ENCODE peak calls at places on chromosome 12, in four cellular contexts. H is GM23338, F is HCT116, O is heart left ventricle. A is an unnamed sample.

GRCh38 chr12:89040146-89040964 is 311.9 kb downstream of the DUSP6 start:
- DNase-seq in H (peak; percentile 27), F (no peak), O (peak; percentile 28), A (peak; percentile 43)

GRCh38 chr12:58530421-58531067 is 389.8 kb downstream of the LRIG3 start:
- DNase-seq in F (no peak), O (no peak), H (no peak), A (no peak)

GRCh38 chr12:116343331-116343884 is 65.9 kb upstream of the MED13L start:
- DNase-seq in H (no peak), O (no peak), F (no peak), A (no peak)

GRCh38 chr12:6104027-6104426 is 20.4 kb downstream of the VWF start:
- DNase-seq in F (no peak), H (no peak), O (no peak), A (no peak)

GRCh38 chr12:123143753-123144461 is 7.0 kb downstream of the PITPNM2 start:
- DNase-seq in O (no peak), F (no peak), H (no peak), A (no peak)

GRCh38 chr12:116540617-116541152 is 18.5 kb upstream of the MAP1LC3B2 start:
- DNase-seq in F (no peak), H (no peak), O (no peak), A (peak; percentile 52)

GRCh38 chr12:54384591-54385041 is at the start of gene ZNF385A:
- DNase-seq in F (no peak), H (no peak), O (peak; percentile 56), A (no peak)

GRCh38 chr12:1937481-1938224 is 19.2 kb upstream of the CACNA2D4 start:
- DNase-seq in O (no peak), H (no peak), F (no peak), A (no peak)

GRCh38 chr12:31634620-31635019 is 24.9 kb upstream of the ETFBKMT start:
- DNase-seq in O (no peak), H (no peak), F (no peak), A (no peak)

GRCh38 chr12:51401486-51401885 is 10.3 kb upstream of the GALNT6 start:
- DNase-seq in O (no peak), H (no peak), F (no peak), A (no peak)

GRCh38 chr12:124481257-124481750 is 86.1 kb downstream of the NCOR2 start:
- DNase-seq in H (no peak), O (peak; percentile 29), F (no peak), A (no peak)

GRCh38 chr12:4153343-4153892 is 120.1 kb upstream of the CCND2 start:
- DNase-seq in F (no peak), H (no peak), O (no peak), A (no peak)

GRCh38 chr12:71865166-71865713 is 25.7 kb downstream of the TBC1D15 start:
- DNase-seq in F (no peak), H (no peak), O (no peak), A (no peak)

GRCh38 chr12:30457621-30458289 is 237.9 kb downstream of the IPO8 start:
- DNase-seq in F (peak; percentile 75), H (peak; percentile 72), O (no peak), A (peak; percentile 93)

GRCh38 chr12:51210690-51211395 is 7.0 kb downstream of the POU6F1 start:
- DNase-seq in H (no peak), F (no peak), O (no peak), A (no peak)

GRCh38 chr12:123150804-123151678 is at the start of gene PITPNM2:
- DNase-seq in F (no peak), H (peak; percentile 78), O (peak; percentile 81), A (peak; percentile 76)

GRCh38 chr12:89348894-89349669 is 3.2 kb downstream of the DUSP6 start:
- DNase-seq in O (no peak), F (no peak), H (no peak), A (no peak)

GRCh38 chr12:28578833-28579252 is 388.6 kb downstream of the CCDC91 start:
- DNase-seq in H (no peak), O (no peak), F (no peak), A (no peak)

GRCh38 chr12:92085040-92085439 is 60.6 kb downstream of the BTG1 start:
- DNase-seq in F (no peak), O (no peak), H (no peak), A (no peak)

GRCh38 chr12:94714378-94714777 is 64.0 kb upstream of the TMCC3 start:
- DNase-seq in O (no peak), H (no peak), F (no peak), A (no peak)

DNA sequence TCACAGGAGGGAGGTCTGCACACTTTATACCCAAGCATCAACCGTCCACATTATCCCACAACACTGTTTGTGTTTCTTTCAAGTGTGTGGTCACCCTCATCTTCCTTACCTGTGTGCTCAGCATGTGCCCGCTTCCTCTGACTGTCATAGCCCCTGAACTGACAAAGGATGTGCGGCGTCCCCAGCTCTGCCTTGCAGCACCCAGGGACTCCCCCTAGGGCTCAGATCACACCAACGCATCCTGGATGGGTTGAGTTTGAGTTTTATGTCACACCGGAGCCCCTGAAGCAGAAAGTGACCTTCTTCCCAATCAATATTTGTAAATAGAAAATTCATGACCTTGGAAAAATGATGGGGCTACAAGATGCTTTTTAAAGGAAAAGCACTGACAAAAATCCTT is 770.7 kb upstream of the TMEM132C start:
- DNase-seq in H (peak; percentile 43), O (no peak), F (no peak), A (no peak)
- TF ChIP-seq CTCF in H (peak; percentile 44), O (no peak), F (no peak), A (no peak)

DNA sequence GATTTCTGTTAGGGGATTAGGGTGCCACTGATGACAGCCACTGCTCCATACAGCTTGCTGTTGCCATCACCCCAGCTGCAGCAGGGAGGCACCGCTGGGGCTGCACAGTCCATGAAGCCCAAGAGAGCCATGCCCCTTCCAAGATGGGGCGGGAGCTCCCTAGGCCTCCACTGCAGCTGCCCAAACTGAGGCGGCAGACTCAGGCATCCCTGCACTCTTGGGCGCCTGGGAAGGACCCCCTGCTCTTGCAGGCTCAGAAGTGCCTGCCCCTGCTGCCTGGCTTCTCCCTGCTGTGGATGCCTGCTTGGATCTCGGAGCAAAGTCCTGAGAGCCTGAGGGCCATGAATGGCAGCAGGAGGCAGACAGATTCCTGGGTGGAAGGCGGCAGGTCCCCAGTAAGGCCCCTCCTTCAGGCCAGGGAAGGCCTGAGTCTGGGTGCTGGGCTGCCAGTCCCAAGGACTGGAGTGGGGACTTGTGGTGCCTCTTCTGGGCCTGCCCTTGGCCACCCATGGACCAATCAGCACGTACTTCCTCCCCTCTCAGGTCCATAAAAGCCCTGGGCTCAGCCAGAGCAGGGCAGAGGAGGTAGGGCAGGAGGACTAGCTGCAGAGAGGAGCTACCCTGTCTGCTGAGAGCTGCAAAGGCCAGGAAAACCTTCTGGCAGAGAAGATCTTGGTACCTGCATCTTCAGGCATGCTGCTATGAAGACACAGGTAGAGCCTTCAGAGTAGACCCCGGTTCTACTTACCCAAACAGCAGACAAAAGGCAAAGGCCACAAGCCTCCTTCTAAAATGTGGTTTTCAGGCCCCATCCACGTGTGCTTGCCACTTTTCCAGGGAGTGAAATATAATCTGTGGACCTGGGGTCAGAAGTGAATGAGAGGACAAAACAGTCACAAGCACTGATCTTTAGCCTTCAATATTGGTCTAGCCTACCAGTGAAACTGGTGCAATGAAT is 30.0 kb upstream of the STK38L start:
- DNase-seq in F (no peak), H (no peak), O (no peak), A (no peak)
- H3K4me1 ChIP-seq in F (no peaks in the 10 kb centered on the region), H (no peaks in the 10 kb centered on the region), O (no peaks in the 10 kb centered on the region), A (no peaks in the 10 kb centered on the region)

GRCh38 chr12:132807295-132808222 is 21.1 kb downstream of the GOLGA3 start:
- DNase-seq in F (no peak), O (no peak), H (peak; percentile 33), A (no peak)

GRCh38 chr12:132812631-132813305 is 15.9 kb downstream of the GOLGA3 start:
- DNase-seq in O (no peak), H (no peak), F (no peak), A (no peak)

GRCh38 chr12:132818562-132818961 is 10.1 kb downstream of the GOLGA3 start:
- DNase-seq in O (no peak), F (no peak), H (no peak), A (no peak)

GRCh38 chr12:132814232-132814631 is 14.4 kb downstream of the GOLGA3 start:
- DNase-seq in H (no peak), O (no peak), F (no peak), A (no peak)

GRCh38 chr12:132813443-132813842 is 15.2 kb downstream of the GOLGA3 start:
- DNase-seq in O (no peak), F (no peak), H (no peak), A (no peak)
- H3K36me3 ChIP-seq in O (peaks cover 81% of the 10 kb centered on the region), F (peaks cover 24% of the 10 kb centered on the region), H (peaks cover 24% of the 10 kb centered on the region), A (peaks cover 49% of the 10 kb centered on the region)

GRCh38 chr12:95955549-95956159 is 12.5 kb downstream of the AMDHD1 start:
- DNase-seq in H (peak; percentile 23), O (no peak), F (no peak), A (no peak)

GRCh38 chr12:95956557-95957145 is 13.5 kb downstream of the AMDHD1 start:
- DNase-seq in H (peak; percentile 29), F (no peak), O (no peak), A (no peak)

GRCh38 chr12:95960241-95960640 is 17.1 kb downstream of the AMDHD1 start:
- DNase-seq in O (no peak), H (no peak), F (no peak), A (no peak)

GRCh38 chr12:95963104-95963503 is 20.0 kb downstream of the AMDHD1 start:
- DNase-seq in F (peak; percentile 18), O (no peak), H (peak; percentile 38), A (peak; percentile 9)

DNA sequence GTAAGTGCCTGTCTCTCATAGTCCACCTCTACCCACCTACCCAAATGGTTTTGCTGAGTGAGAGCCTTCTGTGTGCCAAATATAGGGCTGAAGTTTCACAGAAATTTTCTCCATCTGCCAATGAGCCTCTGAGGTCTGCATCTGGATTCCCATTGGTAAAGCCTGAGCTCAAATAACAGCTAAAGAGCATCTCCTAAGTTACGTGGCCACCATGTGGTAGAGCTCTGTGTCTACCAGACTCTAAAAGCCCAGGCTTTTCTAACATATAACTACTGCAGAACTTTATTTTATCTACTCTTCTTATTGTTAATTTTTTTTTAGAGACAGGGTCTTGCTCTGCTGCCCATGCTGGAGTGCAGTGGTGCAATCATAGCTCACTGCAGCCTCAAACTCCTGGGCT is 16.0 kb downstream of the AMDHD1 start:
- DNase-seq in F (peak; percentile 29), O (no peak), H (peak; percentile 63), A (peak; percentile 20)
- TF ChIP-seq CTCF in F (no peak), O (no peak), H (peak; percentile 51), A (no peak)